ENCODE peak calls at places on chromosome 20, in four cellular contexts. V, O, F and A are unnamed samples.

GRCh38 chr20:37992802-37993538 is 40.3 kb downstream of the TTI1 start:
- DNase-seq in O (no peak), F (peak), V (peak), A (peak)

GRCh38 chr20:44720994-44721784 is 6.0 kb downstream of the CCN5 start:
- DNase-seq in O (no peak), F (peak), V (peak), A (peak)

GRCh38 chr20:1945134-1945618 is 48.7 kb downstream of the PDYN start:
- DNase-seq in V (no peak), F (peak), O (no peak), A (peak)

GRCh38 chr20:43016257-43016656 is 173.4 kb downstream of the PTPRT start:
- DNase-seq in V (no peak), F (no peak), O (no peak), A (no peak)

GRCh38 chr20:59822291-59823029 is 111.0 kb downstream of the SYCP2 start:
- DNase-seq in O (no peak), F (no peak), V (no peak), A (no peak)

GRCh38 chr20:4871486-4871885 is 129.8 kb downstream of the SLC23A2 start:
- DNase-seq in O (no peak), V (no peak), F (no peak), A (no peak)

GRCh38 chr20:1568166-1568490 is 10.6 kb upstream of the SIRPD start:
- DNase-seq in O (no peak), F (no peak), V (no peak), A (no peak)

GRCh38 chr20:3161316-3162079 is 1.8 kb upstream of the FASTKD5 start:
- DNase-seq in F (no peak), O (no peak), V (no peak), A (no peak)

GRCh38 chr20:48613926-48614325 is 213.9 kb downstream of the PREX1 start:
- DNase-seq in V (no peak), F (no peak), O (no peak), A (no peak)

GRCh38 chr20:40111282-40111681 is 577.8 kb downstream of the MAFB start:
- DNase-seq in O (no peak), V (no peak), F (no peak), A (no peak)

GRCh38 chr20:25328954-25329498 is 61.6 kb downstream of the ABHD12 start:
- DNase-seq in F (no peak), O (no peak), V (no peak), A (no peak)

GRCh38 chr20:49267327-49267726 is 10.5 kb downstream of the ZNFX1 start:
- DNase-seq in O (no peak), F (no peak), V (no peak), A (no peak)

GRCh38 chr20:57661201-57662027 is 41.2 kb upstream of the ZBP1 start:
- DNase-seq in V (no peak), F (no peak), O (no peak), A (no peak)

GRCh38 chr20:34974246-34974645 is 18.6 kb downstream of the MYH7B start:
- DNase-seq in V (no peak), F (no peak), O (no peak), A (no peak)

GRCh38 chr20:59268827-59269226 is 31.6 kb upstream of the EDN3 start:
- DNase-seq in O (peak), V (no peak), F (no peak), A (no peak)

GRCh38 chr20:19813839-19814238 is 55.8 kb downstream of the RIN2 start:
- DNase-seq in O (no peak), V (no peak), F (peak), A (no peak)

GRCh38 chr20:62979876-62980373 is 26.8 kb downstream of the BHLHE23 start:
- DNase-seq in V (no peak), O (no peak), F (no peak), A (no peak)

GRCh38 chr20:30811896-30812671 is 445.4 kb upstream of the DEFB115 start:
- DNase-seq in F (peak), O (no peak), V (peak), A (peak)

GRCh38 chr20:45878076-45878731 is 2.8 kb upstream of the ZSWIM1 start:
- DNase-seq in V (no peak), O (no peak), F (peak), A (peak)

GRCh38 chr20:3786126-3786484 is 435 bp downstream of the CENPB start:
- DNase-seq in F (peak), O (no peak), V (peak), A (peak)

GRCh38 chr20:62618622-62619529 is 23.4 kb upstream of the SLCO4A1 start:
- DNase-seq in V (no peak), F (no peak), O (no peak), A (no peak)

GRCh38 chr20:33875055-33875454 is 63.9 kb downstream of the CHMP4B start:
- DNase-seq in F (no peak), V (no peak), O (no peak), A (no peak)

GRCh38 chr20:57902478-57902877 is 192.7 kb upstream of the PMEPA1 start:
- DNase-seq in O (no peak), V (peak), F (peak), A (peak)

GRCh38 chr20:24100370-24101011 is 111.9 kb upstream of the GGTLC1 start:
- DNase-seq in O (peak), F (peak), V (peak), A (peak)

GRCh38 chr20:38880952-38881735 is 45.1 kb upstream of the FAM83D start:
- DNase-seq in O (no peak), F (no peak), V (no peak), A (no peak)

GRCh38 chr20:1949306-1949705 is 44.6 kb downstream of the PDYN start:
- DNase-seq in O (no peak), F (no peak), V (no peak), A (peak)

GRCh38 chr20:32497589-32498224 is 87.4 kb downstream of the NOL4L start:
- DNase-seq in V (no peak), F (no peak), O (no peak), A (no peak)

GRCh38 chr20:2984956-2985661 is 58.3 kb upstream of the GNRH2 start:
- DNase-seq in O (no peak), V (peak), F (peak), A (peak)

GRCh38 chr20:48774696-48775095 is 53.1 kb downstream of the PREX1 start:
- DNase-seq in F (no peak), V (no peak), O (no peak), A (no peak)

GRCh38 chr20:45294003-45294368 is 12.7 kb upstream of the RBPJL start:
- DNase-seq in V (no peak), F (no peak), O (no peak), A (no peak)

GRCh38 chr20:4788314-4788713 is 66.6 kb downstream of the PRND start:
- DNase-seq in F (no peak), O (no peak), V (no peak), A (no peak)

GRCh38 chr20:62063601-62063980 is 2.1 kb downstream of the TAF4 start:
- DNase-seq in V (no peak), O (no peak), F (peak), A (no peak)

DNA sequence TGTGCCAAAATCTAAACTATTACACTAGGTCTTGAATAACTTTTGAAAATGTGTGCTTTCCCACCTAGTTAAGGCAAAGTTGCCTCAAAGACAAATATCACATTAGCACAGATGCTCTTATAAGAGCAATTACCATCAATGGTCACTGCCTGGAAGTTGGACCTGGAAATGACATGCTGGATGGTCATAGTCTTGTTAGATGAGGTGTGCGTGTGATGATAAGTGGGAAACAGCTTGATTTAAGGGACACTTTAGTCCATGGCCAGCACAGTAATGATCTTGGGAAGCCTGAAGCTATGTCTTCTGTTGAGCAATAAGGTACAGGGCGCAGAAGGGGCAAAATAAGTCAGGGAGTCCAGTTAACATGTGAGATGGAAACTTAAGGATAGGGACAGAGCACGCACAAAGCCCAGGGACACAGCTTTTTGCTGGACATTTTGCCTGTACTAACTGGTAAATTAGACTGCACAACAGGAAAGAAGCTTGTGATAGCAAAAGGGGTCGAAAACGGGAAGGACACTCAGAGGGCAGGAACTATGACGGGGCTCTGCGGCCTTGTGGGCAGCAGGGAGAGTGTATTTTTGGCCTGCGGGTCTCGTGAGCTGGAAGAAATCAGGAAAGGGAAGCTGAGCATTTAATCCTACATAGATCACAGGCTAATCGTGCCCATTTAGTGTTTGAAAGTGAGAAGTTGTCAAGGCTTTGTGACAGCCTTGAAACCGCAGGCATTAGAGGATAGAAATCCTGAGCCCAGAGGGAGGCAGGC is 66.7 kb upstream of the BMP2 start:
- DNase-seq in O (no peak), V (no peak), F (no peak), A (no peak)
- H3K9ac ChIP-seq in O (no peak), V (no peak), F (no peak), A (no peak)

GRCh38 chr20:53574819-53575218 is 18.8 kb downstream of the ZNF217 start:
- DNase-seq in F (peak), O (no peak), V (peak), A (no peak)
- H3K9ac ChIP-seq in F (no peak), O (no peak), V (no peak), A (no peak)

GRCh38 chr20:21981179-21981578 is 275.7 kb downstream of the PAX1 start:
- DNase-seq in V (no peak), O (no peak), F (peak), A (no peak)
- H3K9ac ChIP-seq in V (no peak), O (no peak), F (peak), A (peak)

DNA sequence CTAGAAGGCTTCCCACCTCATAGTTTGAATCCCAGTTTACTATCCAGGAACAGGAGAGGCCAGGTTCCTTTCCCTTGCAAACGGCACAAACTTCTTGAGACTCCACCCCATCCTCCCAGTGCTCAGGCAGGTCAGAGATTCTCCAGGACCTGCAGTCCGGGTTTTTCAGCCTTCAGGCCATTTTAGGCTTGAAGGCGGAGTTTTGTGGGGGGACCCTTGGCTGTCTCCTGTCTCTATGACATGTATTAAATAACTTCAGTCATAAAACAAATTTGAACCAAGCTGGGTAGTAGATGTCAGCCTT is 230.1 kb downstream of the NFATC2 start:
- DNase-seq in O (no peak), F (no peak), V (no peak), A (no peak)
- H3K9ac ChIP-seq in O (no peak), F (no peak), V (no peak), A (no peak)

DNA sequence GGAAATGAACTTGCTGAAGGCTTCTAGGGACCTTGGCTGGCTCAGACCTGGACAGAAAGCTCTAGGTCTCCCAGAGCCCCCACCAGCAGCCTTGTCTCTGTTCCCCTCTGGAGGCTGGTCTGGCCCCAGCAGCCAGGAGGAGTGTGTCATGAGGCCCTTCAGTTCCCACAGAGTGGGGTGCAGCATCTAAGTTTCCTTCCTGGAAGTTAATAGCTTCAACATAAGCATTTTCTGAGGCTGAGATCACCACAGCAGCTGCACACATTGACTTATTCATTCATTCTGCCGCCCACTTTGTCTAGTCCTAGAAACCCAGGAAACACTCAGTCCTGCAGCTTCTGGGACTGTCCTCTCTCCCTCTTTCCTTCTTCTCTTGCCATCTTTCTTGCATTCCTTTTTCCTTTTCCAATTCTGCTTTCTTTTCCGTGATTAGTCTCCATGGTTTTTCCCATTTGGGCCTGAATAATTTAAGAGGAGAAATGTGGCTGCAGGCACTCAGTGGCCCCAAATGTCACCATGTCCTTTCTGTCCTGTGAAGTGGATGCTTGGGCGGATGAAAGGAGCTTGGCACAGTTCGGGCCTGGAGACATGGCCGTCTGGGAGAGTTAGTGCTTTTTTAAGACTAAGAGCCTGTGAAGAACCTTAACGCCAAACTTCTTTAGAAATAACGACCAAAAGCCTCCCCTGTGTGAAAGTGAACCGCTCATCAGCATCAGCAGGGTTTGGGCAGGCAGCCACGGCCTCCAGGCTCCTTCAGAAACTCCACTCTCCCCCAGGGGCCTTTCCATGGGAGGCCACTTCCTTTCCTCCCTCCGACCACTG is 31.0 kb upstream of the PCMTD2 start:
- DNase-seq in O (no peak), V (peak), F (peak), A (peak)
- H3K9ac ChIP-seq in O (no peak), V (no peak), F (peak), A (no peak)